ENCODE peak calls at places on chromosomes 11 and 22, in six cellular contexts. O is HFF-Myc; I is mucosa of gallbladder; G is CD4-positive, CD25-positive, alpha-beta regulatory T cell; Y is activated T-cell treated with anti-CD3 and anti-CD28 coated beads, Interleukin-2, amount 50 U/mL, for 72 hours; B is stimulated activated CD4-positive, alpha-beta T cell treated with anti-CD3 and anti-CD28 coated beads, Interleukin-4, amount 100 ng/mL, for 24 hours. A is an unnamed sample.

GRCh38 chr11:62921573-62922188 is 518 bp upstream of the CHRM1 start:
- DNase-seq in O (no peak), I (no peak), G (no peak), Y (no peak), B (no peak), A (no peak)

GRCh38 chr11:33027233-33027632 is 11.6 kb downstream of the DEPDC7 start:
- DNase-seq in O (no peak), I (no peak), G (no peak), Y (no peak), B (no peak), A (no peak)

GRCh38 chr11:130488187-130489026 is 40.0 kb downstream of the ADAMTS15 start:
- DNase-seq in O (no peak), I (no peak), G (no peak), Y (no peak), B (no peak), A (no peak)

GRCh38 chr11:106400949-106401545 is 323.6 kb downstream of the AASDHPPT start:
- DNase-seq in O (no peak), I (no peak), G (no peak), Y (no peak), B (no peak), A (no peak)

GRCh38 chr11:35593143-35593542 is 25.1 kb upstream of the FJX1 start:
- DNase-seq in O (peak; percentile 78), I (no peak), G (no peak), Y (no peak), B (no peak), A (no peak)

GRCh38 chr22:23530766-23531282 is 49.3 kb downstream of the IGLL1 start:
- DNase-seq in O (no peak), I (no peak), G (no peak), Y (no peak), B (no peak), A (no peak)

GRCh38 chr22:22558972-22559603 is at the start of gene PRAME:
- DNase-seq in O (no peak), I (peak; percentile 35), G (peak; percentile 7), Y (peak; percentile 86), B (peak; percentile 79), A (peak; percentile 64)

GRCh38 chr22:35739642-35740041 is 22.0 kb downstream of the APOL5 start:
- DNase-seq in O (no peak), I (no peak), G (no peak), Y (no peak), B (no peak), A (no peak)

GRCh38 chr11:91804057-91804456 is 420.6 kb upstream of the FAT3 start:
- DNase-seq in O (no peak), I (no peak), G (no peak), Y (no peak), B (no peak), A (no peak)

GRCh38 chr11:82981852-82982251 is 80.3 kb downstream of the DDIAS start:
- DNase-seq in O (no peak), I (no peak), G (no peak), Y (no peak), B (no peak), A (no peak)

GRCh38 chr22:37126882-37127281 is 17.4 kb upstream of the TMPRSS6 start:
- DNase-seq in O (no peak), I (no peak), G (no peak), Y (peak; percentile 57), B (no peak), A (no peak)

GRCh38 chr22:22773979-22774738 is 113.5 kb upstream of the IGLL5 start:
- DNase-seq in O (no peak), I (no peak), G (no peak), Y (no peak), B (no peak), A (no peak)

GRCh38 chr11:129636926-129637325 is 178.7 kb upstream of the TMEM45B start:
- DNase-seq in O (no peak), I (no peak), G (no peak), Y (no peak), B (no peak), A (no peak)

GRCh38 chr11:128098840-128099239 is 488.5 kb downstream of the ETS1 start:
- DNase-seq in O (no peak), I (no peak), G (no peak), Y (no peak), B (peak; percentile 19), A (no peak)

A was measured in T-helper 2 cell treated with Interferon-gamma antibody and Interleukin-4, amounts not matched to agents 5 μg/mL and 100 μg/mL, for 36 hours.